ENCODE peak calls at places on chromosomes 2 and 18, in ten cellular contexts. Z is heart left ventricle, M is HCT116, H is uterus, N is breast epithelium, O is testis, R is prostate gland, B is body of pancreas, L is esophagus squamous epithelium, U is transverse colon. G is an unnamed sample.

GRCh38 chr2:23925702-23926288 is 1.1 kb downstream of the ATAD2B start:
- DNase-seq in Z (peak), M (no peak), H (peak), N (peak), O (peak), R (peak), B (peak), L (peak), U (peak), G (peak)

GRCh38 chr18:7572837-7573236 is 5.7 kb downstream of the PTPRM start:
- DNase-seq in Z (no peak), M (no peak), H (no peak), N (no peak), O (no peak), R (no peak), B (no peak), L (no peak), U (no peak), G (peak)

GRCh38 chr2:173414823-173415322 is 60.2 kb downstream of the CDCA7 start:
- DNase-seq in Z (no peak), M (no peak), H (peak), N (peak), O (no peak), R (no peak), B (no peak), L (no peak), U (no peak), G (no peak)

GRCh38 chr2:132581917-132582316 is 88.1 kb downstream of the LYPD1 start:
- DNase-seq in Z (no peak), M (no peak), H (no peak), N (peak), O (no peak), R (peak), B (peak), L (no peak), U (peak), G (no peak)

GRCh38 chr2:47237375-47238357 is 82.6 kb upstream of the STPG4 start:
- DNase-seq in Z (peak), M (no peak), H (peak), N (peak), O (peak), R (no peak), B (no peak), L (no peak), U (no peak), G (peak)

GRCh38 chr2:48080534-48081316 is 174.4 kb upstream of the FBXO11 start:
- DNase-seq in Z (no peak), M (no peak), H (no peak), N (no peak), O (no peak), R (no peak), B (no peak), L (no peak), U (no peak), G (no peak)

GRCh38 chr2:119491776-119492525 is 32.3 kb downstream of the SCTR start:
- DNase-seq in Z (no peak), M (peak), H (no peak), N (peak), O (no peak), R (peak), B (peak), L (no peak), U (peak), G (peak)

GRCh38 chr2:44680983-44681481 is 260.5 kb upstream of the SIX3 start:
- DNase-seq in Z (no peak), M (no peak), H (no peak), N (no peak), O (no peak), R (no peak), B (no peak), L (no peak), U (no peak), G (no peak)

GRCh38 chr2:11286323-11286722 is 58.1 kb downstream of the ROCK2 start:
- DNase-seq in Z (no peak), M (no peak), H (no peak), N (no peak), O (no peak), R (no peak), B (no peak), L (no peak), U (no peak), G (no peak)

GRCh38 chr2:66436546-66436945 is 1.6 kb downstream of the MEIS1 start:
- DNase-seq in Z (no peak), M (no peak), H (no peak), N (no peak), O (no peak), R (no peak), B (no peak), L (no peak), U (no peak), G (no peak)

GRCh38 chr2:66435549-66435875 is 587 bp downstream of the MEIS1 start:
- DNase-seq in Z (peak), M (no peak), H (no peak), N (no peak), O (no peak), R (no peak), B (no peak), L (no peak), U (no peak), G (no peak)

GRCh38 chr2:66437601-66438497 is 2.9 kb downstream of the MEIS1 start:
- DNase-seq in Z (peak), M (no peak), H (peak), N (no peak), O (no peak), R (no peak), B (no peak), L (no peak), U (no peak), G (no peak)

GRCh38 chr2:66435963-66436362 is 1.0 kb downstream of the MEIS1 start:
- DNase-seq in Z (no peak), M (no peak), H (no peak), N (no peak), O (no peak), R (no peak), B (no peak), L (no peak), U (no peak), G (no peak)

DNA sequence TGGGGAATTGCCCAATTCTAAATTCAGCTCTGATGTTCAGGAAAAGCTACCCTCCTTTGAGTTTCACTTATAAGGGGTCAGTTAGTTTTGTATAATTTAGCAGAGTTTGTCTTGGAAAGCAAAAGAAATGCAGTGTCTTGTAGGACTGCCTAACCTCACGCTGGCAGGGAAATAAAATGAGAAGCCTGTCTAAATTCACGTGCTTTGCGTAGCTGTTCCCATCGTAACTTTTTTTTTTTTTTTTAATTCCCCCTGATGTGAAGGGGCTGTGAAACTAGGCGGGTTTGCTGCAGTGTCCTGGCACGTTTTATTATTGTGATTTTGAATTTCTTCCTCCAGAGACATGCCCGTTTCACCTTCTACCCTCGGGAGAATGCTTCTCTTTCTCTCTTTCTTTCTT is 2.1 kb downstream of the MEIS1 start:
- DNase-seq in Z (no peak), M (no peak), H (no peak), N (no peak), O (no peak), R (no peak), B (no peak), L (no peak), U (no peak), G (no peak)
- TF ChIP-seq POLR2A in Z (no peak), M (no peak), H (no peak), N (no peak), O (no peak), R (no peak), B (no peak), L (no peak), U (no peak), G (no peak)

DNA sequence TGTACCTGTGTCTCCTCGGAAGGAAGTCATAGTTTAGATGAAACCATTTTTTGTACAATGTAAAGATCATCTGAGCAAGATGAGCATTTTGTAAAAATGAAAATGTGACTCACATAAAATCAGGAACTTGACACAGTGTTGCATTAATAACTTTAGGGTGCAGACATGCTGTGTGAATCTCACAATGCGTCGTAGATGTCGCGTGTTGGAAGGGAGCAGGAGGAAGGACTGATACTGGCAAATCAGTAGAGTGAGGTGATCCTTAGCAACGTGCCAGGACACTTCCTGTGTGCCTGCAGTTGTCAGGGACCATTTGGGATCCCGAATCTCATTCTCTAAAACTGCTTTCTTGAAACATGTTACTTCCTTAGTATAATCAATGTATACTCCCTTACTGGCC is 103.1 kb downstream of the SH3BP4 start:
- DNase-seq in Z (no peak), M (no peak), H (no peak), N (no peak), O (no peak), R (no peak), B (no peak), L (no peak), U (no peak), G (no peak)
- H3K27ac ChIP-seq in Z (no peak), M (no peak), H (no peak), N (no peak), O (no peak), R (no peak), B (peak), L (no peak), U (no peak), G (no peak)

DNA sequence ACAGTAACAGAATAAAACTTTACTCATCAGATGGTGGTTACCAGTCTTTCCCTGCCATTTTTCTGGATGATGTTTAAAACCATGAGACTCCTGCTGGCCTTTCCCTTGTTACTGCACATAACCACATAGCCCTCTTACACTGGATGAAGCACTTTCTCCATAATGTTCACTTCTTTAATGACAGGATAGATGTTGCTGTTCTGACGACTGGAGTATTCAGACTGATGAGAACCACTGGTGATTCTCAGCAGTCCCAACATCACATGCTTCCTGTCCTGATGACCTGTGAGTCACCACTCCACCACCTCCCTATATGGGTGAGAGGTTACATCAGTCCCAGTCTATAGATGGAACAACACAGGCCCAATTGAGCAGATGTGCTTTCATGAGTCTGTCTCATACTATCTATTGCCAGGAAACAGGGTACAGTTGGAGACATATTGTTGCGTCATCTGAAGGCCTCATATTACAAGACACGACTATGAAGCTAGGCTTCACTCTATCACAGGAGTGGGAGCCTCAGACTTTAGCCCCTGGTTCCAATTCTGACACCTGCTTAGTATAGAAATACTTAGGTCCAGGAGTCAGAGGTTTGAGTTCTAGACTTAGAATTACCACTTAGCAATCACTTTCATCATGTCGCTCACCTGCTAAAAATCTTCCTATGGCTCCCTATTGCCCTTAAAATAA is 145.7 kb upstream of the KLF7 start:
- DNase-seq in Z (peak), M (peak), H (peak), N (no peak), O (peak), R (no peak), B (no peak), L (no peak), U (peak), G (no peak)
- TF ChIP-seq POLR2A in Z (no peak), M (no peak), H (no peak), N (no peak), O (no peak), R (no peak), B (no peak), L (no peak), U (no peak), G (no peak)

DNA sequence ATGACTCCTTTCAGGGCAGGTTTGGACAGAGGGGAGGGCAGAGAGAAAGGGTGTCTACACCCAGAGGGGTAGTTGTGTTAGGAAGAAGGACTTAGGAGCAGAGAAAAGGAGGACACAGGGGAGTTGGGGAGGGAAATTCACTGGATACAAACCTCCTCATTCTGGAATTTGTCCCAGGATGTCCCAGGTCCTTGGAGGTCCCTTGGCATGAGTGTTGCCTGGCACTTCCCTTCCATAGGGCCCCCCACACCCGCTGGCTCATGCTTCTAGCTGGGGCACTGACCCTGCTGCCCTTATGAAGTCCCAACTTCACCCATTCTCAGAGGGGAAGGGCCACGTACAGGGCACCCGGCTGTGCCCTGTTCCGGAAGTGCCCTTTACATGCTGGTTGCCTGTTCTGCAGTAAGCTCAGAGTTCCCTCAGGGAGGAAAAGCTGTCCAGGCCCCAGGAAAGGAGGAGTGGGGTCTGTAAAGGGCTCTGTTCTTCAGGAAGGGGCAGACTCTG is 93.6 kb upstream of the SMAD2 start:
- DNase-seq in Z (no peak), M (no peak), H (no peak), N (no peak), O (no peak), R (no peak), B (no peak), L (no peak), U (no peak), G (no peak)
- H3K27ac ChIP-seq in Z (peak), M (no peak), H (no peak), N (peak), O (no peak), R (no peak), B (no peak), L (peak), U (no peak), G (peak)

G was measured in thyroid gland.